ENCODE peak calls at places on chromosome 14, in ten cellular contexts. L is aorta; W is adrenal gland; A is left ventricle myocardium inferior; G is colonic mucosa; H is CD4-positive, CD25-positive, alpha-beta regulatory T cell; E is epithelial cell of esophagus; O is GM23338; Y is AG09309; U is GM12865. Z is an unnamed sample.

GRCh38 chr14:29242755-29243340 is 476.3 kb downstream of the FOXG1 start:
- DNase-seq in G (no peak), O (no peak), U (no peak), E (no peak), H (no peak), A (no peak), L (no peak), Y (no peak), W (no peak), Z (no peak)

GRCh38 chr14:76761198-76761848 is at the start of gene VASH1:
- DNase-seq in E (peak; percentile 51), A (peak; percentile 82), W (peak; percentile 65), L (peak; percentile 83), O (peak; percentile 77), G (peak; percentile 48), H (no peak), Y (peak; percentile 13), U (peak; percentile 85), Z (peak; percentile 84)

GRCh38 chr14:87643005-87643404 is 350.0 kb downstream of the GALC start:
- DNase-seq in A (no peak), G (no peak), W (peak; percentile 13), H (no peak), O (no peak), L (no peak), E (peak; percentile 27), Y (no peak), U (no peak), Z (no peak)

GRCh38 chr14:103561381-103562134 is 899 bp downstream of the BAG5 start:
- DNase-seq in A (peak; percentile 46), U (peak; percentile 69), H (peak; percentile 41), G (no peak), W (no peak), L (peak; percentile 59), Y (no peak), E (peak; percentile 63), O (peak; percentile 77), Z (no peak)

GRCh38 chr14:80805136-80805535 is 136.4 kb downstream of the CEP128 start:
- DNase-seq in E (peak; percentile 7), W (no peak), A (no peak), Y (no peak), G (no peak), U (no peak), L (no peak), O (no peak), H (no peak), Z (no peak)

GRCh38 chr14:77804592-77804991 is 4.7 kb downstream of the ADCK1 start:
- DNase-seq in H (no peak), W (no peak), O (peak; percentile 84), L (peak; percentile 45), A (no peak), G (peak; percentile 57), E (peak; percentile 59), U (peak; percentile 57), Y (no peak), Z (no peak)

GRCh38 chr14:32252030-32252670 is 49.1 kb upstream of the RNU6-8 start:
- DNase-seq in E (peak; percentile 76), O (peak; percentile 85), W (peak; percentile 65), Y (peak; percentile 35), A (no peak), U (peak; percentile 82), H (peak; percentile 67), G (peak; percentile 69), L (no peak), Z (no peak)

GRCh38 chr14:92656306-92656705 is 92.1 kb downstream of the LGMN start:
- DNase-seq in W (no peak), L (peak; percentile 65), E (no peak), Y (no peak), G (no peak), O (no peak), H (no peak), A (no peak), U (no peak), Z (no peak)

GRCh38 chr14:57487771-57488170 is 5.9 kb downstream of the CCDC198 start:
- DNase-seq in Y (no peak), U (no peak), L (no peak), H (no peak), G (no peak), A (no peak), E (no peak), W (no peak), O (no peak), Z (no peak)

GRCh38 chr14:86057018-86057667 is 527.2 kb downstream of the FLRT2 start:
- DNase-seq in A (no peak), H (no peak), E (peak; percentile 50), Y (peak; percentile 0), W (peak; percentile 26), O (peak; percentile 66), L (no peak), U (peak; percentile 16), G (no peak), Z (no peak)

GRCh38 chr14:105398726-105399440 is 545 bp downstream of the TEX22 start:
- DNase-seq in U (peak; percentile 79), Y (no peak), L (peak; percentile 59), G (no peak), O (peak; percentile 64), W (no peak), A (no peak), E (no peak), H (no peak), Z (peak; percentile 22)

GRCh38 chr14:59868021-59868420 is 2.6 kb downstream of the RTN1 start:
- DNase-seq in H (no peak), O (no peak), Y (no peak), G (no peak), E (no peak), W (no peak), A (no peak), U (no peak), L (no peak), Z (no peak)

GRCh38 chr14:93045211-93045674 is 70.5 kb downstream of the ITPK1 start:
- DNase-seq in Y (no peak), H (no peak), E (no peak), W (no peak), U (no peak), G (no peak), L (no peak), O (peak; percentile 52), A (no peak), Z (peak; percentile 42)

GRCh38 chr14:88598097-88598675 is 35.3 kb downstream of the ZC3H14 start:
- DNase-seq in U (peak; percentile 33), E (no peak), A (no peak), W (no peak), H (no peak), G (no peak), O (no peak), Y (no peak), L (no peak), Z (no peak)

GRCh38 chr14:49586673-49587460 is 687 bp upstream of the RPS29 start:
- DNase-seq in L (no peak), U (peak; percentile 81), G (peak; percentile 40), A (no peak), W (no peak), O (peak; percentile 79), H (peak; percentile 83), E (peak; percentile 73), Y (peak; percentile 39), Z (peak; percentile 40)

DNA sequence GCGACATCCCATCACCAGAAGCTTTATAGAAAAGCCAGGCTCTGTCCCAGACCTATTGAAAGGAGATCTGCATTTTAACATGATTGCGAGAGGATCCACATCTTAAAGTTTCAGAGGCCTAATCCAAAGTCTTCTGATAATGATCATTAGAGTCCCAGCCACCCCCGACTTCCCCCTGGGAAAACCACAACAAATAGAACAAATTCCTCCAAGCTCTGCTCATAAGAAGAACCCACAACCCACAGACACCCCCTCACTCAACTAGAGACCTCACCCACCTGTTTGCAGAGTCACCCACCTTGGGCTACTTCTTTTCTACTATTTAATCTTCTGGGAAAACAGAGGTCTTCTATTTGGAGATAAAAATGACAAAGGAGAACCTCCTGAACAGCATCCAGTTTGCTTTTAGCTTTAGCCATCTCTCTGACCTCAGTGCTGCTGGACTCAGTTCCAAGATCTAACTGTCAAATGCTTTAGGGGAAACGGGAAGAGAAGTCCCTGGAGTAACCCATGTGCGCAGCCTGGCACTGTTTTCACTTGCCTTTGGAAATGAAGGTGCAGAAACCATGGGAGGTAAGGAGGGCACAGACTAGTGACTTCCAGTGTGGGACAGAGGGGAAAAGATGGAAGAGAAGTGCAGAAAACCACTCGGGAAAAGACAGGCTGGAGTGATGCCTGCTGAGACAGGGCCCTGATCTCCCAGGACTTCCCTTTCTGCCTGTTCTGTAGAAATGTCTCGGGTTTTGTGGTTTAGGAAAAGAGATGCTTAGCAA is 124.9 kb upstream of the HIF1A start:
- DNase-seq in E (no peak), G (no peak), A (no peak), Y (no peak), H (no peak), W (no peak), O (no peak), L (no peak), U (no peak), Z (no peak)
- H3K4me3 ChIP-seq in E (no peak overlapping the region), G (no peak overlapping the region), A (no peak overlapping the region), Y (no peak overlapping the region), H (no peak overlapping the region), W (no peak overlapping the region), O (no peak overlapping the region), L (no peak overlapping the region), U (no peak overlapping the region), Z (no peak overlapping the region)

GRCh38 chr14:23183076-23183475 is 384 bp downstream of the SLC7A8 start:
- DNase-seq in G (no peak), O (peak; percentile 27), U (no peak), L (no peak), E (no peak), W (no peak), A (no peak), Y (no peak), H (no peak), Z (no peak)
- H3K4me3 ChIP-seq in G (peak overlapping the region; percentile 48), O (peak overlapping the region; percentile 68), U (peak overlapping the region; percentile 19), L (peak overlapping the region; percentile 96), E (peak overlapping the region; percentile 57), W (peak overlapping the region; percentile 59), A (peak overlapping the region; percentile 69), Y (peak overlapping the region; percentile 61), H (peak overlapping the region; percentile 73), Z (peak overlapping the region; percentile 52)

GRCh38 chr14:72925815-72926291 is 411 bp upstream of the DCAF4 start:
- DNase-seq in Y (no peak), E (no peak), L (no peak), H (no peak), O (no peak), G (no peak), W (no peak), U (no peak), A (no peak), Z (no peak)
- H3K4me3 ChIP-seq in Y (peak overlapping the region; percentile 68), E (peak overlapping the region; percentile 81), L (no peak overlapping the region), H (peak overlapping the region; percentile 61), O (peak overlapping the region; percentile 93), G (peak overlapping the region; percentile 71), W (peak overlapping the region; percentile 65), U (peak overlapping the region; percentile 60), A (peak overlapping the region; percentile 79), Z (peak overlapping the region; percentile 65)

DNA sequence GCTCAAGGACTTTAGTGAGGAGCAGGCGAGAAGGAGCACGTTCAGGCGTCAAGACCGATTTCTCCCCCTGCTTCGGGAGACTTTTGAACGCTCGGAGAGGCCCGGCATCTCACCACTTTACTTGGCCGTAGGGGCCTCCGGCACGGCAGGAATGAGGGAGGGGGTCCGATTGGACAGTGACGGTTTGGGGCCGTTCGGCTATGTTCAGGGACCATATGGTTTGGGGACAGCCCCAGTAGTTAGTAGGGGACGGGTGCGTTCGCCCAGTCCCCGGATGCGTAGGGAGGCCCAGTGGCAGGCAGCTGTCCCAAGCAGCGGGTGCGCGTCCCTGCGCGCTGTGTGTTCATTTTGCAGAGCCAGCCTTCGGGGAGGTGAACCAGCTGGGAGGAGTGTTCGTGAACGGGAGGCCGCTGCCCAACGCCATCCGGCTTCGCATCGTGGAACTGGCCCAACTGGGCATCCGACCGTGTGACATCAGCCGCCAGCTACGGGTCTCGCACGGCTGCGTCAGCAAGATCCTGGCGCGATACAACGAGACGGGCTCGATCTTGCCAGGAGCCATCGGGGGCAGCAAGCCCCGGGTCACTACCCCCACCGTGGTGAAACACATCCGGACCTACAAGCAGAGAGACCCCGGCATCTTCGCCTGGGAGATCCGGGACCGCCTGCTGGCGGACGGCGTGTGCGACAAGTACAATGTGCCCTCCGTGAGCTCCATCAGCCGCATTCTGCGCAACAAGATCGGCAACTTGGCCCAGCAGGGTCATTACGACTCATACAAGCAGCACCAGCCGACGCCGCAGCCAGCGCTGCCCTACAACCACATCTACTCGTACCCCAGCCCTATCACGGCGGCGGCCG is 1.1 kb downstream of the PAX9 start:
- DNase-seq in E (peak; percentile 65), Y (no peak), W (no peak), O (peak; percentile 77), G (no peak), H (no peak), U (no peak), A (no peak), L (no peak), Z (no peak)
- H3K4me3 ChIP-seq in E (peak overlapping the region; percentile 81), Y (peak overlapping the region; percentile 68), W (peak overlapping the region; percentile 48), O (peak overlapping the region; percentile 56), G (peak overlapping the region; percentile 35), H (no peak overlapping the region), U (no peak overlapping the region), A (peak overlapping the region; percentile 57), L (peak overlapping the region; percentile 11), Z (no peak overlapping the region)